ENCODE peak calls at places on chromosomes 12 and 14, in six cellular contexts. W is neuronal stem cell, A is H9, I is IMR-90, X is H1, O is trophoblast cell. G is an unnamed sample.

GRCh38 chr12:111084172-111084571 is 163.8 kb upstream of the MYL2 start:
- DNase-seq in W (no peak), A (no peak), I (no peak), X (no peak), O (no peak), G (no peak)

GRCh38 chr14:64736271-64737131 is 32.3 kb downstream of the PLEKHG3 start:
- DNase-seq in W (no peak), A (peak; percentile 53), I (no peak), X (peak; percentile 62), O (no peak), G (no peak)

GRCh38 chr14:60179296-60179924 is 14.2 kb upstream of the DHRS7 start:
- DNase-seq in W (no peak), A (no peak), I (peak; percentile 48), X (no peak), O (peak; percentile 24), G (no peak)

GRCh38 chr14:50865677-50866076 is 6.2 kb upstream of the ABHD12B start:
- DNase-seq in W (no peak), A (no peak), I (peak; percentile 84), X (no peak), O (no peak), G (peak; percentile 65)

GRCh38 chr14:99037777-99038176 is 234.2 kb downstream of the BCL11B start:
- DNase-seq in W (no peak), A (peak; percentile 62), I (no peak), X (no peak), O (no peak), G (no peak)

GRCh38 chr14:54424479-54424901 is 16.7 kb downstream of the CNIH1 start:
- DNase-seq in W (no peak), A (no peak), I (no peak), X (no peak), O (no peak), G (no peak)

GRCh38 chr12:104204690-104205480 is 10.7 kb upstream of the TXNRD1 start:
- DNase-seq in W (no peak), A (no peak), I (no peak), X (no peak), O (no peak), G (no peak)

GRCh38 chr14:60744566-60744965 is 10.0 kb downstream of the MNAT1 start:
- DNase-seq in W (no peak), A (no peak), I (no peak), X (no peak), O (no peak), G (no peak)

GRCh38 chr12:86601550-86602308 is 345.5 kb upstream of the MGAT4C start:
- DNase-seq in W (no peak), A (peak; percentile 28), I (no peak), X (no peak), O (no peak), G (no peak)

GRCh38 chr14:22491683-22492483 is 97.1 kb downstream of the DAD1 start:
- DNase-seq in W (no peak), A (no peak), I (no peak), X (no peak), O (no peak), G (no peak)

GRCh38 chr14:104277416-104278213 is 139.2 kb downstream of the KIF26A start:
- DNase-seq in W (no peak), A (peak; percentile 19), I (no peak), X (peak; percentile 35), O (no peak), G (no peak)

GRCh38 chr12:40802656-40803055 is 110.4 kb downstream of the CNTN1 start:
- DNase-seq in W (no peak), A (no peak), I (no peak), X (no peak), O (no peak), G (no peak)

GRCh38 chr14:93056166-93056839 is 59.4 kb downstream of the ITPK1 start:
- DNase-seq in W (no peak), A (no peak), I (no peak), X (no peak), O (no peak), G (peak; percentile 43)

GRCh38 chr12:20808521-20808920 is 2.0 kb upstream of the SLCO1B3 start:
- DNase-seq in W (no peak), A (no peak), I (no peak), X (no peak), O (no peak), G (no peak)

GRCh38 chr14:53881921-53882320 is 74.7 kb downstream of the BMP4 start:
- DNase-seq in W (no peak), A (no peak), I (no peak), X (no peak), O (no peak), G (no peak)

GRCh38 chr12:49907352-49907751 is 3.7 kb upstream of the FAIM2 start:
- DNase-seq in W (no peak), A (no peak), I (no peak), X (no peak), O (no peak), G (no peak)

DNA sequence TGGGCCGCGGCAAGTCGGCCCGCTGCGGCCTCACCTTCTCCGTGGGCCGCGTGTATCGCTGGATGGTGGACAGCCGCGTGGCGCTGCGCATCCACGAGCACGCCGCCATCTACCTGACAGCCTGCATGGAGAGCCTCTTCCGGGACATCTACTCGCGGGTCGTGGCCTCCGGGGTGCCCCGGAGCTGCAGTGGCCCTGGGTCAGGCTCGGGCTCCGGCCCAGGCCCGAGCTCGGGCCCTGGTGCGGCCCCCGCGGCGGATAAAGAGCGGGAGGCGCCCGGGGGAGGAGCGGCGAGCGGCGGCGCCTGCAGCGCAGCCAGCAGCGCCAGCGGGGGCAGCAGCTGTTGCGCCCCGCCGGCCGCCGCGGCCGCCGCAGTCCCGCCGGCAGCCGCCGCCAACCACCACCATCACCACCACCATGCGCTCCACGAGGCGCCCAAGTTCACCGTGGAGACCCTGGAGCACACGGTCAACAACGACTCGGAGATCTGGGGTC is 226.2 kb upstream of the CRY1 start:
- DNase-seq in W (no peak), A (no peak), I (no peak), X (no peak), O (peak; percentile 22), G (no peak)
- H3K23ac ChIP-seq in W (peak overlapping the region; percentile 92), A (no peak overlapping the region), I (no peak overlapping the region), X (no peak overlapping the region), O (no peak overlapping the region), G (no peak overlapping the region)

GRCh38 chr12:121400332-121401139 is 618 bp downstream of the RNF34 start:
- DNase-seq in W (peak; percentile 27), A (peak; percentile 55), I (peak; percentile 47), X (no peak), O (peak; percentile 56), G (peak; percentile 69)
- H2AFZ ChIP-seq in W (peak overlapping the region; percentile 88), A (no peak overlapping the region), I (peak overlapping the region; percentile 94), X (no peak overlapping the region), O (peak overlapping the region; percentile 63), G (peak overlapping the region; percentile 43)

GRCh38 chr12:24565300-24565699 is 383.6 kb downstream of the BCAT1 start:
- DNase-seq in W (no peak), A (peak; percentile 55), I (no peak), X (no peak), O (no peak), G (no peak)

GRCh38 chr12:24560867-24561266 is 388.0 kb downstream of the BCAT1 start:
- DNase-seq in W (no peak), A (no peak), I (no peak), X (no peak), O (no peak), G (peak; percentile 62)

GRCh38 chr12:24561882-24562760 is 386.8 kb downstream of the BCAT1 start:
- DNase-seq in W (peak; percentile 71), A (peak; percentile 87), I (peak; percentile 62), X (peak; percentile 87), O (peak; percentile 25), G (peak; percentile 83)

GRCh38 chr12:24561411-24561871 is 387.5 kb downstream of the BCAT1 start:
- DNase-seq in W (no peak), A (no peak), I (peak; percentile 65), X (no peak), O (peak; percentile 15), G (peak; percentile 84)

DNA sequence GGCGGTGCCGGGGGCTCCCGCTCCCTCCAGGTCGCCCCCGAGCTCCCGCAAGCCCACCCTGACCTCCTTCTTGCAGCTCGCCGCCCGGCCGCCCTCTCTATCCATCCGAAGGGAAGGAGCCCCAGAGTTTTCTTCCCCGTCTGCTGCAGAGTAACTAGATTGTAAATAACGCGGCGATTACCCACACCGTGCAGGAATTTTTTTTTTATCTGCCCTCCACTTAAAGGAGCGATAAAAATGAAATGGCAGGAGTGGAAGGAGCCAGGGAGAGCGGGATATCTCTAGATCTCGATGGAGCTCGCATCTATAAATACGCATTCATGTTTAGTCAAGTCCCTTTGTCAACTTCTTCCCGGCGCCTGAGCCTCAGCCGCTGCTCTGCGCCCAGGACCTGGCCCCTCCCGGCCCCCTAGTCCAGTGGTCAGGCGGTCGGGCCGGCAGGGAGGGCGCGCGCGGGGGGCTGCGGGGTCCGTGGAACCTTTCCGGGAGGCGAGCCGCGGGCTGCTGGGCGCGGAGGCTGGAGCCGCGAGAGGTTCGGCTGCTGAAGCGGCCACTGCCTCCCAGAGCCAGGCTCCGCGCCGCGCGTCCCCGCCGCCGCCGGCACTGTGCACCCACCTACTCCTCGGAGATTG is 386.0 kb downstream of the BCAT1 start:
- DNase-seq in W (peak; percentile 65), A (peak; percentile 66), I (peak; percentile 54), X (peak; percentile 74), O (peak; percentile 31), G (peak; percentile 77)
- H2BK120ac ChIP-seq in W (peak overlapping the region; percentile 87), A (no peak overlapping the region), I (peak overlapping the region; percentile 87), X (no peak overlapping the region), O (peak overlapping the region; percentile 18), G (peak overlapping the region; percentile 97)

GRCh38 chr12:7130791-7131501 is 775 bp downstream of the CLSTN3 start:
- DNase-seq in W (no peak), A (peak; percentile 89), I (peak; percentile 52), X (peak; percentile 78), O (peak; percentile 94), G (peak; percentile 46)

GRCh38 chr12:7128681-7129593 is at the start of gene RBP5:
- DNase-seq in W (no peak), A (peak; percentile 56), I (no peak), X (no peak), O (no peak), G (no peak)

GRCh38 chr12:7131502-7131866 is 1.3 kb downstream of the CLSTN3 start:
- DNase-seq in W (no peak), A (peak; percentile 61), I (no peak), X (no peak), O (peak; percentile 85), G (no peak)

GRCh38 chr12:7130537-7130790 is 293 bp downstream of the CLSTN3 start:
- DNase-seq in W (no peak), A (no peak), I (no peak), X (no peak), O (no peak), G (no peak)

DNA sequence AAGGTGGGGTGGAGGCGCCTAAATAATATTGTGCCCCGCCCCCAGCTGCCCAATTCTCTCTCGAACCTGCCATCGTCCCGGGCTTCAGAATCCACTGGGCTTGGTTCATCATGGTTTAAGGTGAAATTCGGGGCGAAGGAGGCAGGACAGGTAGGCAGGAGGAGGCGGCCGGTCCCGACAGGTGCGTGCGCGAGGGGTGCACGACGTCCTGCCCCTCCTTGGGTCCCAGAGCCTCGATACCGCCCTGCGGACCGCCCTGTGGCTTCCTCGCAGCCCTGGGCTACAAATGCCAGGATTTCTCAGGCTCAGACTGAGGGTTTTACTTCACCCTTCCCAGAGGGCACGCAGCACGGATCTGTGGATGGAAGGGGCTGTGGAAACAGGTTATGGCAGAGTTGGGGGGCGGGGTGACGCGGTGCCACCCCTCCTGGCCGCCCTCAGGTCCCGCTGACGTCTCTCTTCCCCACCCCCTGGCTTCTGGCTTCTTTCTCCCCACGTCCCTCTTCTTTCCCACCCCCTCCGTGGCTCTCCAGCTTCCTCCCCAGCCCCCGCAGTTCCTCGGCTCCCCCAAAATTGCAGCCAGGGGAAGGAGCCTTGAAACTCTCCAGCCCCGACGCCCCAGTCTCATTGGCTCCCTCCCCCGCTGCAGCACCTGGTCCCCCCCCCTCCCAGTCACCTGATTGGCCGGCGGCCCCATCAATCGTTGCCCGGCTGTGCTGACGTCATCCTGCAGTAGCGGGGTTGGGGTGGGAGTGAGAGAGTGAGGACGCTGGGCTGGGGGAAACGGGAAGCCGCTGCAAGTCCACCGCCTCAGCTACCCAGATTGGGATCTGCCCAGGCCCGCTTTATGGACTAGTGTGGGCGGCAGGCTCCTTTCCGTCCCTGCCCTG is at the start of gene CLSTN3:
- DNase-seq in W (peak; percentile 83), A (peak; percentile 96), I (peak; percentile 68), X (peak; percentile 90), O (peak; percentile 52), G (peak; percentile 73)
- H3K23ac ChIP-seq in W (peak within 1 kb of the TSS; percentile 90), A (no peak within 1 kb of the TSS), I (peak within 1 kb of the TSS; percentile 79), X (no peak within 1 kb of the TSS), O (no peak within 1 kb of the TSS), G (peak within 1 kb of the TSS; percentile 35)

G was measured in mesenchymal stem cell.